ENCODE peak calls at places on chromosomes 4 and X, in nine cellular contexts. Z is SJCRH30, B is neuronal stem cell, T is neural progenitor cell, N is GM23338, H is stomach, D is body of pancreas, X is psoas muscle, S is fibroblast of villous mesenchyme. V is an unnamed sample.

GRCh38 chr4:168059251-168059650 is 33.1 kb upstream of the ANXA10 start:
- DNase-seq in Z (no peak), B (no peak), T (no peak), N (no peak), H (no peak), D (no peak), X (no peak), S (no peak), V (peak)

GRCh38 chr4:56468097-56468422 is 643 bp downstream of the SRP72 start:
- DNase-seq in Z (peak), B (no peak), T (peak), N (no peak), H (peak), D (peak), X (no peak), S (peak), V (peak)

GRCh38 chr4:168981460-168981859 is 28.6 kb downstream of the CBR4 start:
- DNase-seq in Z (no peak), B (no peak), T (no peak), N (no peak), H (no peak), D (no peak), X (no peak), S (peak), V (peak)

GRCh38 chrX:18291006-18291545 is 63.4 kb downstream of the SCML2 start:
- DNase-seq in Z (peak), B (no peak), T (no peak), N (no peak), H (no peak), D (no peak), X (no peak), S (no peak), V (peak)

GRCh38 chr4:124322234-124322831 is 390.2 kb downstream of the ANKRD50 start:
- DNase-seq in Z (no peak), B (peak), T (peak), N (peak), H (no peak), D (no peak), X (no peak), S (peak), V (peak)

GRCh38 chrX:31225819-31226218 is 154.0 kb upstream of the FTHL17 start:
- DNase-seq in Z (no peak), B (no peak), T (no peak), N (no peak), H (no peak), D (no peak), X (no peak), S (no peak), V (no peak)

GRCh38 chr4:166594326-166594946 is 639.9 kb downstream of the SPOCK3 start:
- DNase-seq in Z (peak), B (peak), T (peak), N (peak), H (peak), D (peak), X (no peak), S (peak), V (peak)

GRCh38 chr4:42331914-42332368 is 65.3 kb upstream of the SHISA3 start:
- DNase-seq in Z (no peak), B (no peak), T (no peak), N (no peak), H (no peak), D (no peak), X (peak), S (peak), V (peak)

GRCh38 chr4:89213382-89213701 is 94.3 kb downstream of the GPRIN3 start:
- DNase-seq in Z (no peak), B (no peak), T (no peak), N (no peak), H (no peak), D (no peak), X (no peak), S (no peak), V (no peak)

GRCh38 chr4:1417522-1418390 is 11.5 kb upstream of the NKX1-1 start:
- DNase-seq in Z (no peak), B (no peak), T (no peak), N (no peak), H (peak), D (no peak), X (no peak), S (no peak), V (no peak)

GRCh38 chr4:81096566-81096965 is 66.1 kb downstream of the BMP3 start:
- DNase-seq in Z (no peak), B (no peak), T (no peak), N (no peak), H (no peak), D (no peak), X (no peak), S (no peak), V (peak)

GRCh38 chr4:150308824-150309472 is 230.7 kb downstream of the DCLK2 start:
- DNase-seq in Z (no peak), B (no peak), T (no peak), N (no peak), H (no peak), D (no peak), X (no peak), S (no peak), V (peak)

GRCh38 chr4:74969507-74970474 is 36.9 kb downstream of the PARM1 start:
- DNase-seq in Z (peak), B (no peak), T (peak), N (peak), H (peak), D (peak), X (peak), S (no peak), V (peak)

GRCh38 chrX:13837290-13837745 is 20.4 kb upstream of the GPM6B start:
- DNase-seq in Z (no peak), B (peak), T (peak), N (no peak), H (no peak), D (no peak), X (no peak), S (no peak), V (no peak)

GRCh38 chr4:182876006-182876405 is 41.2 kb downstream of the DCTD start:
- DNase-seq in Z (no peak), B (no peak), T (no peak), N (no peak), H (no peak), D (no peak), X (no peak), S (no peak), V (no peak)

GRCh38 chrX:9312922-9313867 is 151.7 kb upstream of the TBL1X start:
- DNase-seq in Z (peak), B (no peak), T (no peak), N (peak), H (peak), D (peak), X (peak), S (no peak), V (no peak)

DNA sequence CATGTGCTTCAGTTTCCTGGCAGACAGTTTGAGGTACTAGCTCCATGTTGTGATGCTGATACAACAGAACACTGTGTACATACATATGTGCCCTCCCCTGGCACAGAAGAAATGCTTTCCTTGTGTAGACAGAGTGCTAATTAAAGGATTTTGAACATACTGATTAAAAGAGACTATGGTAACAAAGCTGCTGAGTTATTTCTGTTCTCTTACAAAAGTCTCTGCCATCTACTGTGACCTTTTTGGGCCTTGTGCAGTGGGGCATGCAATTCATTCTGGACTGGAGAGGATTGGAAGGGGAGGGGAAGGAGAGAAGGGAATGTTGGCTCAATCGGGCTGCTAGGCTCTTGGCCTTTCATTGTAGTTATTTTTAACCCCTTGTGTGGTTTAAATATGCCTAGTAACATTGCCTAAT is 6.0 kb downstream of the PDLIM5 start:
- DNase-seq in Z (peak), B (peak), T (peak), N (peak), H (no peak), D (no peak), X (peak), S (no peak), V (peak)
- H3K4me3 ChIP-seq in Z (no peak), B (no peak), T (peak), N (no peak), H (no peak), D (no peak), X (peak), S (peak), V (peak)

GRCh38 chrX:3550871-3551270 is 162.6 kb downstream of the PRKX start:
- DNase-seq in Z (no peak), B (no peak), T (no peak), N (no peak), H (no peak), D (no peak), X (no peak), S (no peak), V (no peak)

GRCh38 chrX:3550160-3550765 is 163.2 kb downstream of the PRKX start:
- DNase-seq in Z (peak), B (no peak), T (peak), N (no peak), H (no peak), D (peak), X (no peak), S (peak), V (peak)

GRCh38 chrX:3545901-3546300 is 167.5 kb downstream of the PRKX start:
- DNase-seq in Z (no peak), B (no peak), T (no peak), N (no peak), H (no peak), D (no peak), X (no peak), S (no peak), V (no peak)

GRCh38 chrX:3548743-3549441 is 164.6 kb downstream of the PRKX start:
- DNase-seq in Z (peak), B (peak), T (peak), N (peak), H (no peak), D (peak), X (no peak), S (peak), V (peak)

GRCh38 chrX:3549442-3549875 is 164.0 kb downstream of the PRKX start:
- DNase-seq in Z (no peak), B (no peak), T (peak), N (peak), H (no peak), D (peak), X (no peak), S (peak), V (peak)
- H3K4me3 ChIP-seq in Z (peak), B (no peak), T (no peak), N (no peak), H (no peak), D (no peak), X (peak), S (peak), V (peak)

GRCh38 chrX:129961180-129962083 is 21.0 kb upstream of the BCORL1 start:
- DNase-seq in Z (peak), B (no peak), T (peak), N (peak), H (peak), D (peak), X (peak), S (no peak), V (no peak)
- H3K4me3 ChIP-seq in Z (peak), B (peak), T (peak), N (peak), H (peak), D (no peak), X (peak), S (no peak), V (no peak)

DNA sequence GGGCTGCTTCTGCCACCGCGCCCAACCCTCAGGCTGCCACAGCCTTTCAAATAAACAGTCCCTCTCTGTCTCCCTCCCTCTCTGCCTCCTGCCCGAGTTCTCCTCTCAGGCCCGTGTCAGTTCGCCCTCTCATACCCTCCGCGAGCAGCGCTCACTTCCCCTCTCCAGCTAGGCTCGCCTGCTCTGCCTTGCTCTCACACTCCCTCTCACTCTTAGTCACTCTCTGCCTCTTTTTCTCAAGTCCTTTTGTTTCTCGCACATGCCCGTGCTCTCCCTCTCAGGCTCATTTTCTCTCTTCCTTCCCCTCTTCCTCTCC is 3.2 kb downstream of the EFNB1 start:
- DNase-seq in Z (peak), B (no peak), T (peak), N (peak), H (peak), D (no peak), X (peak), S (peak), V (peak)
- H3K4me3 ChIP-seq in Z (peak), B (peak), T (peak), N (peak), H (peak), D (no peak), X (peak), S (peak), V (peak)

GRCh38 chrX:135340827-135341226 is 31.5 kb downstream of the ETDC start:
- DNase-seq in Z (no peak), B (no peak), T (no peak), N (no peak), H (no peak), D (no peak), X (no peak), S (peak), V (peak)
- H3K4me3 ChIP-seq in Z (peak), B (no peak), T (peak), N (peak), H (no peak), D (no peak), X (peak), S (peak), V (no peak)

DNA sequence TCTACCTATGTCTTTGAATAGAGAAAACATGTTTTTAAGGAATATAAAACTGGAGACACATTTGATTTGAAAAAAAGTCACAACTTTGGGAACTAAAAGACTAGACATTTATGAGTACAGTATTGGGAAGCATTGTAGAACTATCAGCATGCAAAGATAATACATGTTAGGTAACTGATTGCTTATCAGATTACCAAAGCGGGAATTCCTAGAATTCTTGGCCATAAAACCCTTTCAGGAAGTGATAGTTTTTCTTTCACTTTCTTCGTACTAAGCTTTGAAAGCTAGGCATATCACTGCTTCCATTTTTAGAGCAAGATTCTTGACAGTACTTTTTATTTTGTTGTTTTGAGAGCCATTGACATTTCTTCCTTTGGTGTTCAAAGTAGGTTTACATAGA is 646.6 kb upstream of the PITX2 start:
- DNase-seq in Z (no peak), B (no peak), T (no peak), N (no peak), H (no peak), D (no peak), X (no peak), S (no peak), V (no peak)
- H3K4me3 ChIP-seq in Z (no peak), B (no peak), T (no peak), N (no peak), H (no peak), D (no peak), X (peak), S (no peak), V (no peak)

DNA sequence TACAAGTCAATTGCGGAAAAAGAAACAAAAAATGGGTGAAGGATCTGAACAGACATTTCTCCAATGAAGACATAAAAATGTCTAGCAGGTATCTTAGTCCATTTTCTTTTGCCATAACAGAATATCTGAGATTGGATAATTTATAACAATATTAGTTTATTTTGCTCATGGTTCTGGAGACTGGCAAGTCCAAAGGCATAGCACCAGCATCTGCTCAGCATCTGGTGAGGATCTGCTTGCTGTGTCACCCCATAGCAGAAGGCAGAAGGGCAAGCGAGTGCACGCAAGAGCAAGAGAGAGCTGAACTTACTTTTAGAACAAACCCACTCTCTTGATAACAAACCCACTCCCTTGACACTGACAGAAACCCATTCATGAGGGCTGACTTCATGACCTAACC is 29.7 kb downstream of the GAB3 start:
- DNase-seq in Z (no peak), B (no peak), T (no peak), N (no peak), H (no peak), D (no peak), X (no peak), S (no peak), V (no peak)
- H3K4me3 ChIP-seq in Z (no peak), B (no peak), T (no peak), N (no peak), H (no peak), D (no peak), X (no peak), S (no peak), V (no peak)

DNA sequence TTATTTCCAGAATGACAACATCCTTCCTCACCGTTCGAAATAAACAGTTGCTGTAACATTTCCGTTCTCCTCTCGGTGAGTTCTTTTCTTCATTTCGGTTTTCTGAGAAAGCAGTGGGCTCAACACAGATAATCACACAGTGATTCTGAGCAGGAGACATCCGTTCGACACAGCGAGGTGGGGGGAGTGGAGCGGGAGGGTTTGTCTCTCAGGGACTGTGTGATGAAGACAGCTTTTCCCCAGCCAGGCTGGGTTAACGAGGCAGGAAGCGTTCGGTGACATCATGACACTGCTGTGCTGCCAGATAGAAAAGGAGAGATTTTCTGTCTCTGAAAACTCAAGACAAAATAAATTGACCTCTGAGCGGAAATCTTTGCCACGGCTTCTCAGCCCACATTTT is 119.3 kb downstream of the CRLF2 start:
- DNase-seq in Z (no peak), B (no peak), T (no peak), N (no peak), H (no peak), D (no peak), X (no peak), S (no peak), V (no peak)
- H3K4me3 ChIP-seq in Z (no peak), B (no peak), T (no peak), N (no peak), H (no peak), D (no peak), X (no peak), S (no peak), V (no peak)